ENCODE peak calls at places on chromosomes 4 and X, in five cellular contexts. G is pancreas, L is mesothelial cell of epicardium, X is lower leg skin, Q is neural crest cell. J is an unnamed sample.

GRCh38 chrX:22118161-22118830 is 86.2 kb downstream of the PHEX start:
- DNase-seq in Q (no peak), G (no peak), X (no peak), L (no peak), J (peak; percentile 14)

GRCh38 chr4:176810481-176811249 is 17.9 kb upstream of the VEGFC start:
- DNase-seq in Q (no peak), G (no peak), L (no peak), X (no peak), J (no peak)

GRCh38 chr4:164536829-164537228 is 217.1 kb upstream of the SMIM31 start:
- DNase-seq in L (no peak), X (peak; percentile 76), Q (no peak), G (no peak), J (no peak)

GRCh38 chrX:16114640-16115039 is 8.7 kb upstream of the GRPR start:
- DNase-seq in G (no peak), X (no peak), Q (no peak), L (no peak), J (no peak)

GRCh38 chr4:150305995-150306394 is 227.8 kb downstream of the DCLK2 start:
- DNase-seq in Q (no peak), L (no peak), G (no peak), X (no peak), J (no peak)

GRCh38 chrX:21176927-21177571 is 197.2 kb upstream of the CNKSR2 start:
- DNase-seq in X (no peak), G (no peak), Q (no peak), L (no peak), J (no peak)

GRCh38 chr4:18934197-18934596 is 912.6 kb upstream of the LCORL start:
- DNase-seq in X (no peak), L (no peak), G (no peak), Q (no peak), J (no peak)

GRCh38 chr4:105991726-105992125 is 96.5 kb downstream of the NPNT start:
- DNase-seq in Q (no peak), L (no peak), X (no peak), G (no peak), J (no peak)

GRCh38 chr4:1215347-1216075 is 33.4 kb downstream of the CTBP1 start:
- DNase-seq in Q (no peak), L (no peak), X (no peak), G (no peak), J (no peak)

GRCh38 chrX:80808854-80809493 is 703 bp downstream of the BRWD3 start:
- DNase-seq in Q (peak; percentile 2), G (peak; percentile 31), X (no peak), L (no peak), J (peak; percentile 45)

GRCh38 chrX:38891641-38892413 is 90.6 kb downstream of the MID1IP1 start:
- DNase-seq in Q (no peak), L (no peak), G (no peak), X (no peak), J (peak; percentile 64)

DNA sequence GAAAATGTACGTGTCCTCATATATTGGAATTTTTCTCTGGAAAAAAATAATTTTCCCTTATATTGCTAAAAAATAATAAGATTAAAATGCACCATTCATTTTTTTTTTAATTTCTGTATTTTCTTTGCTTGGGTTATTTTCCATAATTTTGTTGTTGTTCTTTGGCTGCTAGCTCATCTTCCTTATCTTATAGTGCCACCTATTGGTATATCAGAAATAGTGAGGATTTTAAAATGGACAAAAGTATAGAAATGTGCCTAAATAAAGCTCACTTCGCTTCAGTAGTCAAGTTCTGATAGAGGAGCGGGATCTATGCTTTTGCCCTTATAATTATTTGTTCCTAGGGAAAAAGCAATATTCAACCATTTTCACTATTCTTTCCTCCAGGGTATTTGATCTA is 134.8 kb downstream of the NAP1L3 start:
- DNase-seq in L (no peak), Q (no peak), X (no peak), G (no peak), J (no peak)
- TF ChIP-seq CTCF in L (peak; percentile 59), Q (peak; percentile 85), X (no peak), G (peak; percentile 14), J (no peak)

GRCh38 chr4:187469627-187470026 is 525.9 kb upstream of the ZFP42 start:
- DNase-seq in L (no peak), G (no peak), X (no peak), Q (no peak), J (no peak)
- TF ChIP-seq CTCF in L (no peak), G (no peak), X (no peak), Q (no peak), J (no peak)

GRCh38 chr4:143336828-143337599 is at the start of gene GAB1:
- DNase-seq in Q (peak; percentile 66), L (peak; percentile 72), X (peak; percentile 59), G (no peak), J (peak; percentile 61)
- TF ChIP-seq CTCF in Q (peak; percentile 48), L (no peak), X (no peak), G (no peak), J (no peak)

GRCh38 chr4:24584175-24584850 is at the start of gene DHX15:
- DNase-seq in X (peak; percentile 95), L (peak; percentile 92), G (peak; percentile 95), Q (peak; percentile 85), J (peak; percentile 95)

GRCh38 chr4:24583451-24584174 is 741 bp downstream of the DHX15 start:
- DNase-seq in G (peak; percentile 48), L (peak; percentile 60), Q (peak; percentile 40), X (peak; percentile 36), J (peak; percentile 75)

GRCh38 chr4:24589448-24589847 is 5.1 kb upstream of the DHX15 start:
- DNase-seq in G (no peak), X (no peak), Q (no peak), L (no peak), J (no peak)

GRCh38 chr4:24588216-24588954 is 4.0 kb upstream of the DHX15 start:
- DNase-seq in X (no peak), Q (no peak), G (no peak), L (no peak), J (no peak)
- TF ChIP-seq CTCF in X (no peak), Q (no peak), G (no peak), L (no peak), J (no peak)

GRCh38 chrX:136712631-136713030 is 64.7 kb downstream of the CD40LG start:
- DNase-seq in X (no peak), L (no peak), Q (no peak), G (no peak), J (no peak)

GRCh38 chrX:136710324-136710951 is 62.5 kb downstream of the CD40LG start:
- DNase-seq in Q (no peak), G (no peak), X (no peak), L (no peak), J (peak; percentile 30)

GRCh38 chrX:136711147-136711546 is 63.2 kb downstream of the CD40LG start:
- DNase-seq in G (peak; percentile 31), X (no peak), Q (no peak), L (no peak), J (peak; percentile 41)

GRCh38 chrX:136708348-136708747 is 60.4 kb downstream of the CD40LG start:
- DNase-seq in L (no peak), X (no peak), Q (no peak), G (no peak), J (no peak)
- TF ChIP-seq CTCF in L (peak; percentile 18), X (no peak), Q (peak; percentile 57), G (peak; percentile 17), J (peak; percentile 55)

GRCh38 chrX:41009816-41010187 is 75.4 kb upstream of the USP9X start:
- DNase-seq in G (no peak), Q (no peak), X (no peak), L (no peak), J (no peak)

GRCh38 chrX:41005445-41005992 is 79.7 kb upstream of the USP9X start:
- DNase-seq in G (no peak), Q (no peak), L (no peak), X (no peak), J (no peak)

GRCh38 chrX:41014776-41015175 is 70.5 kb upstream of the USP9X start:
- DNase-seq in G (no peak), X (no peak), Q (no peak), L (no peak), J (peak; percentile 24)

GRCh38 chrX:41010188-41010846 is 74.9 kb upstream of the USP9X start:
- DNase-seq in X (peak; percentile 77), L (peak; percentile 72), G (peak; percentile 87), Q (no peak), J (peak; percentile 72)
- TF ChIP-seq CTCF in X (no peak), L (no peak), G (no peak), Q (peak; percentile 29), J (no peak)

J was measured in activated CD8-positive, alpha-beta T cell treated with anti-CD3 and anti-CD28 coated beads for 36 hours.